ENCODE peak calls at places on chromosome 22, in eight cellular contexts. K, H, E, Y, N, U, J and C are unnamed samples.

GRCh38 chr22:44195189-44195871 is 14.6 kb downstream of the PARVG start:
- DNase-seq in K (no peak), H (no peak), E (no peak), Y (no peak), N (no peak), U (no peak), J (no peak), C (no peak)

GRCh38 chr22:17578129-17578754 is 14.9 kb downstream of the SLC25A18 start:
- DNase-seq in K (no peak), H (no peak), E (peak; percentile 76), Y (no peak), N (no peak), U (no peak), J (no peak), C (no peak)

GRCh38 chr22:29043906-29044575 is 17.6 kb downstream of the C22orf31 start:
- DNase-seq in K (no peak), H (peak; percentile 76), E (no peak), Y (no peak), N (no peak), U (no peak), J (no peak), C (no peak)

GRCh38 chr22:48968201-48968959 is 859.3 kb downstream of the BRD1 start:
- DNase-seq in K (no peak), H (no peak), E (peak; percentile 29), Y (peak; percentile 50), N (no peak), U (no peak), J (peak; percentile 7), C (no peak)

GRCh38 chr22:24402460-24403192 is 24.8 kb upstream of the ADORA2A start:
- DNase-seq in K (peak; percentile 82), H (peak; percentile 97), E (peak; percentile 62), Y (no peak), N (peak; percentile 84), U (no peak), J (peak; percentile 79), C (no peak)

GRCh38 chr22:49461674-49462073 is 366.0 kb downstream of the BRD1 start:
- DNase-seq in K (no peak), H (no peak), E (no peak), Y (no peak), N (no peak), U (no peak), J (no peak), C (no peak)

GRCh38 chr22:40965936-40966557 is 14.9 kb downstream of the RBX1 start:
- DNase-seq in K (no peak), H (no peak), E (no peak), Y (no peak), N (no peak), U (no peak), J (no peak), C (no peak)

GRCh38 chr22:25488244-25489020 is 76.0 kb upstream of the GRK3 start:
- DNase-seq in K (peak; percentile 86), H (no peak), E (peak; percentile 73), Y (no peak), N (peak; percentile 5), U (no peak), J (peak; percentile 79), C (no peak)

GRCh38 chr22:23847310-23847920 is 8.6 kb upstream of the DERL3 start:
- DNase-seq in K (no peak), H (no peak), E (no peak), Y (no peak), N (no peak), U (no peak), J (no peak), C (no peak)

GRCh38 chr22:48528221-48528915 is 1299.3 kb downstream of the BRD1 start:
- DNase-seq in K (no peak), H (no peak), E (no peak), Y (no peak), N (no peak), U (no peak), J (no peak), C (no peak)

GRCh38 chr22:43498856-43499253 is 87.0 kb downstream of the MPPED1 start:
- DNase-seq in K (no peak), H (no peak), E (no peak), Y (no peak), N (no peak), U (no peak), J (no peak), C (no peak)

GRCh38 chr22:30816413-30816812 is 121.7 kb downstream of the OSBP2 start:
- DNase-seq in K (no peak), H (no peak), E (no peak), Y (no peak), N (no peak), U (no peak), J (no peak), C (no peak)

GRCh38 chr22:28021116-28021997 is 102.3 kb upstream of the PITPNB start:
- DNase-seq in K (no peak), H (no peak), E (peak; percentile 7), Y (no peak), N (no peak), U (no peak), J (no peak), C (no peak)

GRCh38 chr22:50605349-50606074 is 4.9 kb downstream of the MAPK8IP2 start:
- DNase-seq in K (no peak), H (no peak), E (no peak), Y (no peak), N (no peak), U (no peak), J (no peak), C (no peak)

GRCh38 chr22:31055322-31056159 is 25.6 kb upstream of the SMTN start:
- DNase-seq in K (peak; percentile 91), H (peak; percentile 97), E (peak; percentile 82), Y (peak; percentile 63), N (peak; percentile 79), U (no peak), J (peak; percentile 69), C (peak; percentile 8)

GRCh38 chr22:47600281-47600680 is 837.8 kb downstream of the TBC1D22A start:
- DNase-seq in K (no peak), H (no peak), E (no peak), Y (no peak), N (no peak), U (no peak), J (no peak), C (no peak)

GRCh38 chr22:24803064-24803542 is 2.9 kb upstream of the SGSM1 start:
- DNase-seq in K (peak; percentile 81), H (no peak), E (peak; percentile 72), Y (peak; percentile 62), N (peak; percentile 35), U (peak; percentile 24), J (peak; percentile 66), C (peak; percentile 76)

GRCh38 chr22:19080853-19081252 is 41.4 kb downstream of the DGCR2 start:
- DNase-seq in K (no peak), H (no peak), E (no peak), Y (no peak), N (no peak), U (no peak), J (no peak), C (no peak)

GRCh38 chr22:22803285-22803853 is 84.2 kb upstream of the IGLL5 start:
- DNase-seq in K (no peak), H (no peak), E (no peak), Y (no peak), N (no peak), U (no peak), J (no peak), C (no peak)

GRCh38 chr22:20211409-20211996 is 56.6 kb downstream of the RTN4R start:
- DNase-seq in K (no peak), H (no peak), E (no peak), Y (no peak), N (no peak), U (no peak), J (no peak), C (no peak)
- TF ChIP-seq CTCF in K (no peak), H (no peak), E (no peak), Y (no peak), N (no peak), U (no peak), J (no peak), C (no peak)

DNA sequence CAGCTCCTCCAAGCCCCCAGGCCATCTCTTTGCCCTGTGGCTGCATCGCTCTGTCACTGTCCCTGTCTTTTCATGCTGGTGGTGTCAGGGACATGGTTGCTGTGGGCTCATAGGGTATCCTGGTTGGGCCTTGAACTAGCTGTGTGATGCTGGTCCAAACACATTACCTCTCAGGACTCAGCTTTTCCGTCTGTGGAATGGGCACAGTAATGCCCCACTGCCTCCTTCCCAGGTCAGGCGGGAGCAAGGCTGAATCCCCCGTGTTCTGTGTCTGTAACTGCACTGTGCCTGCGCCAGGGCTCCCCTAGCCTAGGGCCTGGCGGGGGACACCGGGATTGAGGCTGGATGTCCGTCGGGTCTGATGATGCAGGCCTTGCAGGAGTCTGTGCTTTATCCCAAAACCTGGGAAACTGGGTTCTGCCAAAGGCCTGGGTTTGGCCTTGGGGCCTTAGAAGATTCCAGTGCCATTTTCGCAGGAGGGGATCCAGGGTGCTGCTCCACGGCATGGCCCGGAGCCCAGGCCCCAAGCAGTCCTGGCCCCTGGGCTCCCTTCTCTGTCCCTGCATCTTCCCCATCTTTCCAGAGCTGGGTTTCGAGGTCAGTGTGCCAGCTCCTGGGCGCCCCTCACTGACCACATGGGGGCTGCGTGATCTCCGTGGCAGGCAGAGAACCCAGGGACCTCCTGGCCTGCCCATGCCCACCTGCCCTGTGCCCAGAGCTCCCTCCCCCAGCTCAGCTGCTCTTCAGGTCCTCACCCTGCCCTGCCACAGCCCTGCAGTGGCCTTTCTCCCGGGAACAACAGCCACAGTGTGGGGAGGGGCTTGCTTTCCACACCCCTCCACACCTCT is 32.7 kb upstream of the CELSR1 start:
- DNase-seq in K (no peak), H (no peak), E (no peak), Y (no peak), N (no peak), U (no peak), J (no peak), C (no peak)
- TF ChIP-seq CTCF in K (no peak), H (no peak), E (no peak), Y (no peak), N (no peak), U (no peak), J (no peak), C (no peak)

GRCh38 chr22:21022955-21023614 is 8.1 kb downstream of the P2RX6 start:
- DNase-seq in K (no peak), H (no peak), E (no peak), Y (no peak), N (no peak), U (no peak), J (no peak), C (no peak)
- TF ChIP-seq CTCF in K (no peak), H (no peak), E (no peak), Y (peak; percentile 27), N (no peak), U (no peak), J (no peak), C (no peak)

GRCh38 chr22:20422965-20423635 is 14.5 kb downstream of the SCARF2 start:
- DNase-seq in K (no peak), H (no peak), E (peak; percentile 65), Y (no peak), N (no peak), U (no peak), J (no peak), C (no peak)

GRCh38 chr22:20424553-20424936 is 13.1 kb downstream of the SCARF2 start:
- DNase-seq in K (no peak), H (no peak), E (no peak), Y (no peak), N (no peak), U (no peak), J (no peak), C (no peak)

GRCh38 chr22:20422271-20422958 is 15.2 kb downstream of the SCARF2 start:
- DNase-seq in K (no peak), H (no peak), E (no peak), Y (no peak), N (no peak), U (no peak), J (no peak), C (no peak)

GRCh38 chr22:20424937-20425587 is 12.6 kb downstream of the SCARF2 start:
- DNase-seq in K (no peak), H (no peak), E (no peak), Y (no peak), N (no peak), U (no peak), J (no peak), C (no peak)

GRCh38 chr22:20423636-20424511 is 13.8 kb downstream of the SCARF2 start:
- DNase-seq in K (no peak), H (no peak), E (no peak), Y (no peak), N (no peak), U (no peak), J (no peak), C (peak; percentile 53)
- TF ChIP-seq CTCF in K (no peak), H (no peak), E (no peak), Y (no peak), N (no peak), U (no peak), J (no peak), C (no peak)